ENCODE peak calls at places on chromosome 13, in ten cellular contexts. V is brain microvascular endothelial cell; F is PC-3; W is psoas muscle; X is suprapubic skin; U is heart right ventricle; M is stomach; P is astrocyte; A is PC-9; O is CD8-positive, alpha-beta T cell. Y is an unnamed sample.

GRCh38 chr13:111027481-111028439 is 87.3 kb upstream of the ARHGEF7 start:
- DNase-seq in V (no peak), F (no peak), W (no peak), X (no peak), U (no peak), M (no peak), P (no peak), A (no peak), O (no peak), Y (no peak)

GRCh38 chr13:61728468-61728867 is 312.8 kb upstream of the PCDH20 start:
- DNase-seq in V (no peak), F (no peak), W (no peak), X (no peak), U (peak; percentile 10), M (no peak), P (peak; percentile 47), A (no peak), O (no peak), Y (no peak)

GRCh38 chr13:36275190-36276002 is 22.2 kb downstream of the CCDC169 start:
- DNase-seq in V (peak; percentile 90), F (peak; percentile 65), W (no peak), X (no peak), U (peak; percentile 48), M (no peak), P (peak; percentile 81), A (no peak), O (no peak), Y (no peak)

GRCh38 chr13:93029536-93029935 is 197.1 kb upstream of the GPC6 start:
- DNase-seq in V (peak; percentile 56), F (no peak), W (no peak), X (no peak), U (no peak), M (no peak), P (peak; percentile 86), A (no peak), O (no peak), Y (no peak)

GRCh38 chr13:46178821-46179220 is 3.2 kb downstream of the LCP1 start:
- DNase-seq in V (no peak), F (no peak), W (no peak), X (no peak), U (no peak), M (no peak), P (no peak), A (no peak), O (no peak), Y (no peak)

GRCh38 chr13:31012285-31013024 is 80.0 kb downstream of the TEX26 start:
- DNase-seq in V (peak; percentile 33), F (peak; percentile 19), W (no peak), X (no peak), U (no peak), M (no peak), P (no peak), A (peak; percentile 8), O (no peak), Y (no peak)

GRCh38 chr13:28313579-28313978 is 175.2 kb downstream of the PAN3 start:
- DNase-seq in V (peak; percentile 47), F (no peak), W (no peak), X (no peak), U (no peak), M (no peak), P (no peak), A (no peak), O (no peak), Y (no peak)

GRCh38 chr13:110518571-110518970 is 43.0 kb downstream of the RAB20 start:
- DNase-seq in V (no peak), F (no peak), W (no peak), X (no peak), U (no peak), M (peak; percentile 50), P (no peak), A (no peak), O (no peak), Y (no peak)

GRCh38 chr13:110340812-110341444 is 33.8 kb downstream of the COL4A2 start:
- DNase-seq in V (peak; percentile 93), F (no peak), W (peak; percentile 87), X (no peak), U (peak; percentile 91), M (peak; percentile 59), P (peak; percentile 84), A (no peak), O (no peak), Y (peak; percentile 97)

GRCh38 chr13:21478881-21479808 is 20.0 kb upstream of the ZDHHC20 start:
- DNase-seq in V (peak; percentile 77), F (peak; percentile 77), W (no peak), X (no peak), U (peak; percentile 73), M (no peak), P (peak; percentile 53), A (peak; percentile 9), O (no peak), Y (no peak)

GRCh38 chr13:50810998-50811397 is 32.5 kb downstream of the DLEU7 start:
- DNase-seq in V (no peak), F (no peak), W (no peak), X (no peak), U (no peak), M (no peak), P (no peak), A (no peak), O (no peak), Y (no peak)
- H3K4me3 ChIP-seq in V (no peak overlapping the region), F (no peak overlapping the region), W (no peak overlapping the region), X (no peak overlapping the region), U (no peak overlapping the region), M (no peak overlapping the region), P (no peak overlapping the region), A (no peak overlapping the region), O (no peak overlapping the region), Y (no peak overlapping the region)

DNA sequence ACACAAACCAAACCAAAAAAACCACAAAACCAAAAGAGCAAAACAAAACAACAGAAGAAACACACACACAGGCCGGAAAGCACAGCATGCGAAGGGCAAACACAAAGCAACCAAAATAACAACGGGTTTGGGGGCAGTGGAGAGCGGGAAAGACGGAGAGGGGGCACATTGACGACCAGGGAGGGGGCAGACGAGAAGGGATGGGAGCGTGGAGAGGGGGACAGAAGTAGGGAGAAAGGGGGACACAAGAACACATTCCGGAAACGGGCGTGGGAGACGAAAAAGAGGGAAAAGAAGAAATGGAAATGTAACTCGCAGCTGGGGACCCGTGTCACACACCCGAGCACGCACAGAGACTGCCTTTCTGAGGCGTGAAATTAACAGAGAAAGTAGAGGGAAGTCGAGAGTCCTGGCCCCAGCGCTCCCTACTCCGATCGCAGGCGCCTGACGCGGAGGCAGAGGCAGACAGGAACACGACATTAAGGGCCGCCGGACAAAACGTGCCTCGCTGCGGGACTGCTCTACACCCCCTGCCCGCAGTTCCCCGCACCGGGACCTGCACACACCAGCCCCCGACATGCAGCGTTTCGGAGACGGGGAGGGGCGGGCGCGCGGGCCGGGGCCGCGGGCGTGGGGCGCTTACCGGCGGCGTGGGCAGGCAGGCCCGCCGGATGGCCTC is 652 bp downstream of the POU4F1 start:
- DNase-seq in V (no peak), F (no peak), W (no peak), X (no peak), U (no peak), M (no peak), P (no peak), A (no peak), O (no peak), Y (no peak)
- H3K27ac ChIP-seq in V (no peak overlapping the region), F (no peak overlapping the region), W (no peak overlapping the region), X (no peak overlapping the region), U (no peak overlapping the region), M (no peak overlapping the region), P (no peak overlapping the region), A (no peak overlapping the region), O (no peak overlapping the region), Y (no peak overlapping the region)

GRCh38 chr13:102770435-102770834 is 3.2 kb downstream of the TEX30 start:
- DNase-seq in V (no peak), F (no peak), W (no peak), X (no peak), U (no peak), M (no peak), P (no peak), A (no peak), O (no peak), Y (no peak)

GRCh38 chr13:102774210-102774560 is 599 bp upstream of the TEX30 start:
- DNase-seq in V (no peak), F (no peak), W (peak; percentile 60), X (no peak), U (peak; percentile 8), M (no peak), P (no peak), A (no peak), O (no peak), Y (no peak)

GRCh38 chr13:102771298-102772041 is 2.1 kb downstream of the TEX30 start:
- DNase-seq in V (no peak), F (no peak), W (no peak), X (no peak), U (no peak), M (no peak), P (no peak), A (no peak), O (no peak), Y (no peak)

GRCh38 chr13:102773441-102774209 is at the start of gene TEX30:
- DNase-seq in V (peak; percentile 62), F (peak; percentile 84), W (peak; percentile 92), X (peak; percentile 85), U (peak; percentile 81), M (peak; percentile 87), P (peak; percentile 69), A (peak; percentile 88), O (peak; percentile 75), Y (peak; percentile 91)

GRCh38 chr13:102772042-102772425 is 1.6 kb downstream of the TEX30 start:
- DNase-seq in V (no peak), F (no peak), W (no peak), X (no peak), U (no peak), M (no peak), P (no peak), A (no peak), O (no peak), Y (no peak)
- H3K4me3 ChIP-seq in V (no peak overlapping the region), F (peak overlapping the region; percentile 92), W (peak overlapping the region; percentile 95), X (no peak overlapping the region), U (no peak overlapping the region), M (no peak overlapping the region), P (no peak overlapping the region), A (no peak overlapping the region), O (no peak overlapping the region), Y (peak overlapping the region; percentile 79)

GRCh38 chr13:99220199-99220931 is 19.7 kb downstream of the UBAC2 start:
- DNase-seq in V (peak; percentile 38), F (no peak), W (no peak), X (no peak), U (no peak), M (no peak), P (no peak), A (no peak), O (no peak), Y (no peak)

GRCh38 chr13:99218969-99219368 is 18.3 kb downstream of the UBAC2 start:
- DNase-seq in V (no peak), F (no peak), W (no peak), X (no peak), U (no peak), M (no peak), P (no peak), A (no peak), O (peak; percentile 36), Y (no peak)

GRCh38 chr13:99218126-99218525 is 17.5 kb downstream of the UBAC2 start:
- DNase-seq in V (no peak), F (no peak), W (no peak), X (no peak), U (no peak), M (no peak), P (no peak), A (no peak), O (no peak), Y (no peak)

GRCh38 chr13:99217461-99218101 is 16.9 kb downstream of the UBAC2 start:
- DNase-seq in V (no peak), F (no peak), W (no peak), X (no peak), U (no peak), M (no peak), P (no peak), A (no peak), O (no peak), Y (no peak)

GRCh38 chr13:99218545-99218944 is 17.9 kb downstream of the UBAC2 start:
- DNase-seq in V (no peak), F (no peak), W (peak; percentile 67), X (no peak), U (peak; percentile 81), M (peak; percentile 96), P (peak; percentile 18), A (no peak), O (no peak), Y (no peak)
- H3K27ac ChIP-seq in V (no peak overlapping the region), F (no peak overlapping the region), W (peak overlapping the region; percentile 77), X (peak overlapping the region; percentile 55), U (peak overlapping the region; percentile 80), M (no peak overlapping the region), P (no peak overlapping the region), A (no peak overlapping the region), O (peak overlapping the region; percentile 19), Y (no peak overlapping the region)

Y was measured in tibial artery.